ENCODE peak calls at places on chromosome 13, in seven cellular contexts. X, H, S, G, W, T and N are unnamed samples.

GRCh38 chr13:51015973-51016372 is 95.1 kb downstream of the C13orf42 start:
- DNase-seq in G (no peak), T (no peak), X (no peak), H (no peak), S (no peak), W (no peak), N (no peak)

GRCh38 chr13:88526186-88526852 is 855.1 kb downstream of the SLITRK5 start:
- DNase-seq in X (no peak), H (no peak), G (no peak), W (no peak), S (no peak), T (no peak), N (no peak)

GRCh38 chr13:59356607-59357006 is 807.1 kb downstream of the DIAPH3 start:
- DNase-seq in S (peak), H (no peak), T (peak), W (peak), G (peak), X (no peak), N (no peak)

GRCh38 chr13:75639426-75639825 is 3.3 kb downstream of the LMO7 start:
- DNase-seq in H (no peak), W (no peak), X (no peak), S (no peak), T (no peak), G (no peak), N (no peak)

GRCh38 chr13:106989866-106990265 is 421.9 kb upstream of the ARGLU1 start:
- DNase-seq in X (no peak), T (no peak), W (no peak), G (no peak), S (no peak), H (no peak), N (no peak)

GRCh38 chr13:93727301-93728141 is 500.9 kb downstream of the GPC6 start:
- DNase-seq in G (no peak), W (no peak), X (no peak), H (no peak), S (no peak), T (no peak), N (no peak)

GRCh38 chr13:52848455-52849190 is at the start of gene PCDH8:
- DNase-seq in W (no peak), S (no peak), G (no peak), H (no peak), T (no peak), X (no peak), N (no peak)

GRCh38 chr13:112859817-112860190 is 109.2 kb upstream of the MCF2L start:
- DNase-seq in H (no peak), S (peak), T (no peak), X (no peak), G (no peak), W (peak), N (no peak)

GRCh38 chr13:33931397-33931987 is 113.5 kb downstream of the RFC3 start:
- DNase-seq in W (no peak), X (no peak), G (no peak), H (no peak), S (no peak), T (no peak), N (peak)

GRCh38 chr13:84902243-84902642 is 897.0 kb downstream of the SLITRK6 start:
- DNase-seq in G (no peak), W (no peak), T (no peak), S (no peak), X (no peak), H (no peak), N (no peak)
- H3K4me3 ChIP-seq in G (no peak), W (no peak), T (no peak), S (no peak), X (no peak), H (no peak), N (no peak)

DNA sequence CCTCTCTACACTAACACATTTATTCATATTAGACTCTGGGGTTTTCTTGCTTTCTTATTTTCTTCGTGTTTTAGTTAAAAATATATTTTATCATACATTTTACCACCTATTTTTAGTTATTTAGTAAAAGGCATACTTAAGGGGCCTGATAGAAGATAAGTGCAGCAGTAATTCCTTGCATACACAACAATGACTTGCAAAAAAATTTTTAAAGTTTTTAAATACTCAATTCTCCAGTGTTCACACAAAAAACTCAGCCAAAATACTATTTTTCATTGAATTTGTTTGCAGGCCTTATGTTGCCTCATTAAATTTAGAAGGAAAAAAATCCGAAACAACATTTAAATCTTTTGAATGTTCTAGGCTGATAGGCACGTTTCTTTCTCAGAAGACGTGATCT is 2431.7 kb downstream of the PCDH9 start:
- DNase-seq in H (no peak), W (no peak), T (no peak), S (no peak), X (no peak), G (no peak), N (no peak)
- H3K4me3 ChIP-seq in H (no peak), W (no peak), T (no peak), S (no peak), X (no peak), G (no peak), N (no peak)

GRCh38 chr13:46551410-46552301 is 1.3 kb upstream of the LRCH1 start:
- DNase-seq in T (peak), G (peak), W (no peak), X (peak), H (peak), S (peak), N (peak)

GRCh38 chr13:46552888-46553520 is at the start of gene LRCH1:
- DNase-seq in X (peak), S (peak), H (peak), G (peak), T (peak), W (no peak), N (peak)

GRCh38 chr13:46553521-46553885 is 533 bp downstream of the LRCH1 start:
- DNase-seq in G (peak), T (no peak), W (no peak), H (no peak), S (peak), X (no peak), N (peak)

GRCh38 chr13:46552302-46552680 is 679 bp upstream of the LRCH1 start:
- DNase-seq in T (peak), G (no peak), X (no peak), W (no peak), S (peak), H (no peak), N (no peak)

DNA sequence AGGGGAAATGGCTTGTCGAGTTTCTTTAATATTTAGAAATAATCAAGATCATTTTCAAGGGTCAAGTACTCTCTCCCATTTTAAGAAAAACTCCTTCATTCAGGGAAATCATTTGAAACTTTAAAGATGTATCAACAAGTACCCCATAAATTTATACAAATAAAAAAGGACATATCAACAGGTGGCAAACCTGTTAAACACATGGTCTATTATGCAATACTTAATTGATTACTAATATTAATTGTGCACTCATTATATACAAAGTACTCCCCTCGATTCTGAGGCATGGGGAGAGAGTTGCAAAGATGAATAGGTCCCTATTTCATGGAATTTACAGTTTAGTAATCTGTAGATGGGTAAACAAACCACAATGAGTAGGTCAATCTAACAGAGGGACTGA is 2.1 kb upstream of the LRCH1 start:
- DNase-seq in W (no peak), H (no peak), S (no peak), X (no peak), T (no peak), G (no peak), N (no peak)
- H3K4me3 ChIP-seq in W (no peak), H (no peak), S (no peak), X (no peak), T (no peak), G (no peak), N (no peak)

DNA sequence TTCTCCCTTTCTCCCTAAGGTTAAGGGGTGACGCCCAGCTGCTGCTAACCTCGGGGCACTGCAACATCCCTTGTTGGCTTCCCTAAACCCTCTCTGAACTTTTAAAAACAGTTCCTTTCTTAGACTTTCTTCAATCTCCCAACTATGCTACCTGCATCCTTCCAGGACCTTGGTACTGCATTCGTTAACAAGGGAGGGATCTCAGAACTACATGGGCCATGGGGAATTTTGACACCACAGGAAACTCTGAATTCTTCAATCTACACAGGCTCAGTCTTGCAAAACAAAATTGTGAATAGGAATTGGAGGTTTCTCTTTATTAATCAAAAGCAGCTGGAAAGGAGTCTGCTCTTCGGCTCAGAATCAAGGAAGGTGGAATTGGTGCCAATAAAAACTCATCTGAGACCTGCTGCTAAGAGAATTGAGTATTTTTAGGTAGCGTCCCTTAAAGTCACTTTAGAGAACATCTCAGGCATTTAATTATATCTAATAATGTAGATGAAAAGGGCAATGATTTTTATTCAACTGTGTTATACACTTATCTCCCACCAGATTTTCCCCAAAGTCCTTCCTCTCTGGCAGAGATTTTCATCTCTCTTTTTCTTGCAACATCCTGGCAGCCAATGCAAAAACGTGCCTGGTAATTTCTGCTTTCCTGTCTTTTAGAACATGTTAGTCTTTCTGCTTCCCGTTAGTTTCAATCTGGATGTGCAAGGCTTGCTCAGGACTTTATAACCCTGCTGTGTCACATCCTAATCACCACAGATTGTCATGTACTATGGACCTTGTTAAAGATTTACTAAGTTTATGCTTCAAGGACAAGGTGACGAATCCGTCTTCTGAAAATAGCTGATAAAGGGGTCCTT is 69.1 kb upstream of the SLC15A1 start:
- DNase-seq in S (peak), X (no peak), W (no peak), T (no peak), G (no peak), H (no peak), N (no peak)
- H3K4me3 ChIP-seq in S (no peak), X (no peak), W (no peak), T (no peak), G (no peak), H (no peak), N (no peak)